ENCODE peak calls at places on chromosomes 1 and 21, in five cellular contexts. Q is PC-9; E is IMR-90; U is CD8-positive, alpha-beta T cell; I is heart right ventricle. S is an unnamed sample.

GRCh38 chr21:41282412-41282811 is 34.2 kb upstream of the FAM3B start:
- DNase-seq in Q (no peak), I (no peak), U (no peak), E (no peak), S (no peak)

GRCh38 chr1:16727190-16728111 is 12.9 kb upstream of the RNU1-4 start:
- DNase-seq in I (no peak), E (peak; percentile 64), U (peak; percentile 59), Q (peak; percentile 46), S (no peak)

GRCh38 chr21:33403128-33403785 is at the start of gene IFNGR2:
- DNase-seq in E (no peak), Q (peak; percentile 9), I (peak; percentile 43), U (peak; percentile 71), S (peak; percentile 25)

GRCh38 chr1:59367269-59368006 is 70.5 kb downstream of the FGGY start:
- DNase-seq in Q (peak; percentile 25), I (peak; percentile 29), U (no peak), E (peak; percentile 94), S (no peak)

GRCh38 chr1:178513278-178513983 is 522 bp downstream of the TEX35 start:
- DNase-seq in E (peak; percentile 17), Q (no peak), I (peak; percentile 41), U (no peak), S (no peak)

GRCh38 chr1:54804471-54805132 is 3.5 kb upstream of the TTC22 start:
- DNase-seq in E (peak; percentile 4), Q (no peak), I (no peak), U (no peak), S (no peak)

GRCh38 chr21:42633858-42634257 is 19.6 kb upstream of the PDE9A start:
- DNase-seq in E (no peak), U (no peak), I (no peak), Q (no peak), S (no peak)

GRCh38 chr1:39720094-39720999 is 18.3 kb upstream of the PPIE start:
- DNase-seq in E (peak; percentile 66), I (no peak), Q (peak; percentile 6), U (no peak), S (no peak)

GRCh38 chr1:230746617-230747016 is 571 bp upstream of the CAPN9 start:
- DNase-seq in Q (no peak), E (no peak), I (no peak), U (no peak), S (no peak)

GRCh38 chr1:42456754-42457089 is 379 bp downstream of the PPCS start:
- DNase-seq in Q (peak; percentile 60), U (peak; percentile 79), I (peak; percentile 28), E (peak; percentile 50), S (no peak)

GRCh38 chr1:44263191-44263944 is 50.1 kb downstream of the DMAP1 start:
- DNase-seq in U (no peak), I (no peak), E (no peak), Q (no peak), S (no peak)

GRCh38 chr1:77706321-77706720 is 23.9 kb upstream of the ZZZ3 start:
- DNase-seq in Q (no peak), I (no peak), U (no peak), E (peak; percentile 63), S (no peak)

GRCh38 chr1:106465666-106466065 is 590.8 kb upstream of the PRMT6 start:
- DNase-seq in I (no peak), E (no peak), Q (no peak), U (no peak), S (no peak)

GRCh38 chr21:38997756-38998155 is 185.5 kb downstream of the PSMG1 start:
- DNase-seq in Q (no peak), U (no peak), I (no peak), E (no peak), S (no peak)
- H3K4me1 ChIP-seq in Q (peaks cover 18% of the 10 kb centered on the region), U (no peaks in the 10 kb centered on the region), I (peaks cover 52% of the 10 kb centered on the region), E (peaks cover 21% of the 10 kb centered on the region), S (no peaks in the 10 kb centered on the region)

GRCh38 chr1:223339861-223340260 is 24.1 kb downstream of the SUSD4 start:
- DNase-seq in U (no peak), E (no peak), I (no peak), Q (no peak), S (no peak)
- H3K27ac ChIP-seq in U (no peak overlapping the region), E (no peak overlapping the region), I (no peak overlapping the region), Q (no peak overlapping the region), S (no peak overlapping the region)

GRCh38 chr1:229325873-229326502 is 16.9 kb downstream of the CCSAP start:
- DNase-seq in U (no peak), I (no peak), E (no peak), Q (no peak), S (no peak)

GRCh38 chr1:229325401-229325800 is 17.4 kb downstream of the CCSAP start:
- DNase-seq in I (no peak), U (no peak), E (no peak), Q (no peak), S (no peak)

GRCh38 chr1:229323885-229324553 is 18.8 kb downstream of the CCSAP start:
- DNase-seq in E (no peak), U (no peak), I (no peak), Q (no peak), S (no peak)

GRCh38 chr1:229328598-229329362 is 14.1 kb downstream of the CCSAP start:
- DNase-seq in I (no peak), Q (no peak), U (no peak), E (no peak), S (no peak)

DNA sequence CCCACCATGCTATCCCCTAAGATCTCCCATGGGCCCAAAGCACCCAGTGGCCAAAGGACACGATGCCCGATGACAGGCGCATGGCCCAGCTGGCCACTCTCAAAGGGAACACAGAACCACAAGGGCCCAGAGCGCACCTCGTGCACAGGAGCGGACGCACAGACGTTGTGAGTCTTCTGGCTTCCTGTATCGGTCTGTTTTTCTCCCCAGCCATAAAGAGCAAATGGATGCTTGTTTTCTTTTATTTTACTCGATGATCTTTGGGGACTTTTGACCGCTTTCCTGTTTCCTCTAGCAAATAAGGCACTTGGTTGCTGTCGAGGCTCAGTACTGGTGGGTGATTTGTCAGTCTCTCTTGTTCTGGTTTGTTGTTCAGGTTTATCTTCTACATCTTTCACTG is 16.2 kb downstream of the CCSAP start:
- DNase-seq in Q (no peak), I (no peak), U (no peak), E (no peak), S (no peak)
- H3K9me3 ChIP-seq in Q (no peaks in the 10 kb centered on the region), I (no peaks in the 10 kb centered on the region), U (no peaks in the 10 kb centered on the region), E (no peaks in the 10 kb centered on the region), S (no peaks in the 10 kb centered on the region)

GRCh38 chr1:206702803-206703202 is 18.1 kb downstream of the MAPKAPK2 start:
- DNase-seq in E (no peak), I (no peak), U (no peak), Q (no peak), S (no peak)
- H3K4me1 ChIP-seq in E (peaks cover 41% of the 10 kb centered on the region), I (peaks cover 94% of the 10 kb centered on the region), U (peaks cover 69% of the 10 kb centered on the region), Q (peaks cover 7% of the 10 kb centered on the region), S (peaks cover 53% of the 10 kb centered on the region)

DNA sequence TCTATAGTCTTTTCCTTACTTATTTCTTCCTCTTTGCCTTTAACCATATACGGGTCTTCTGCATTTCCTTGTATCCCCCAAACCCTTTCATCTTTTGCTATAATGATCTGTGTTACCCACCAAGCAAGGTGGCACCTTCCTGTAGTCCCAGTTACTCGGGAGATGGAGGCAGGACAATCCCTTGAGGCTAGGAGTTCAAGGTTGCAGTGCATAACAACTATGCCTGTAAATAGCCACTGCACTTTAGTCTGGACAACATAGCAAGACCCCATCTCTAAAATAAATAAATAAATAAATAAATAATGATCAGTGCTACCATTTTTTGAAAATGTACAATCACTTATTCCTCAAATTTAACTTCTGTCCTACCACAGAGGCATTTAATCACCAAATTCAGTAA is 11.5 kb downstream of the DR1 start:
- DNase-seq in U (no peak), E (no peak), Q (no peak), I (no peak), S (no peak)
- H3K27ac ChIP-seq in U (no peak overlapping the region), E (no peak overlapping the region), Q (no peak overlapping the region), I (no peak overlapping the region), S (no peak overlapping the region)

DNA sequence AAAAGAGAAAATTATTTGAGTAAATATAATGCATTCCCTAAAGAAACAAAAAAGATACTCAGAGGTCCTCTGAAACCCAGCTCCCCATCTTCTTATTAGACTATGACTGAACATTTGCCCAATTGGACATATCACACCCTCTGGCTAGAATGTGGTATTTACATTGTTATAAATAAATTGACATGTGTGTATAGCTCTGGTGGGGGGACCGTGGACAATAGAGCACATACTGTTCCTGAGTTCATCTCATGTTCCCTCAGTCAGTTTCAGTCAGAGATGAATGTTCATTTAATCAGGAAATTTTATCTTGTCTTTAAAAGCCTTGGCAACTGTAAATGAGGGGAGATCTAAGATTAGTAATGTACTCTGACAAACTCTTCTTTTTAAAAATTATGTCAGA is 459.3 kb upstream of the ADAMTS5 start:
- DNase-seq in I (no peak), E (no peak), Q (no peak), U (no peak), S (no peak)
- H3K9me3 ChIP-seq in I (no peaks in the 10 kb centered on the region), E (no peaks in the 10 kb centered on the region), Q (no peaks in the 10 kb centered on the region), U (no peaks in the 10 kb centered on the region), S (no peaks in the 10 kb centered on the region)

DNA sequence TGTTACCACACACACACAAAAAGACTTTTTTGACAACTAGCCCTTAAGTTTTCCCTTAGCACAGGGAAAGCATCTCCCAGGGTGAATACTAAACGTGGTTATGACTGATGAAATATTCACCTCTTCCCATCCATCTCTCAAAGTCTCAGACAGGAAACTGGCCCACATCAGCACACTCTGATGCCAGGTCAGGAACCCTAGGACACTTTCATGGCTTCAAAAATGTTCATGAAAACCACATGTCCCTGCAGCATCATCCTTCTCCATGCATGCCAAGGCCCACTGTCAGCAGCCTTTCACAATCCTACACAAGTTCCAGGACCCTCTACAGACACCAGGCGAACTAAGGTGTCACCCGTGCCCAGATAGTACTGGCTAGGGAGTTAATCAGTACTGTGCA is 68.7 kb downstream of the DNTTIP2 start:
- DNase-seq in Q (no peak), I (no peak), E (peak; percentile 17), U (no peak), S (no peak)
- H3K4me1 ChIP-seq in Q (peaks cover 54% of the 10 kb centered on the region), I (peaks cover 7% of the 10 kb centered on the region), E (peaks cover 6% of the 10 kb centered on the region), U (no peaks in the 10 kb centered on the region), S (no peaks in the 10 kb centered on the region)

GRCh38 chr21:25565272-25566199 is 41.7 kb downstream of the MRPL39 start:
- DNase-seq in Q (no peak), I (no peak), E (no peak), U (no peak), S (no peak)

GRCh38 chr21:25564349-25564948 is 42.8 kb downstream of the MRPL39 start:
- DNase-seq in I (no peak), U (no peak), Q (no peak), E (no peak), S (no peak)

GRCh38 chr21:25562660-25563059 is 44.6 kb downstream of the MRPL39 start:
- DNase-seq in E (no peak), Q (no peak), U (no peak), I (no peak), S (no peak)

GRCh38 chr21:25561668-25562641 is 45.3 kb downstream of the MRPL39 start:
- DNase-seq in E (peak; percentile 82), U (peak; percentile 73), I (peak; percentile 31), Q (peak; percentile 16), S (peak; percentile 61)

DNA sequence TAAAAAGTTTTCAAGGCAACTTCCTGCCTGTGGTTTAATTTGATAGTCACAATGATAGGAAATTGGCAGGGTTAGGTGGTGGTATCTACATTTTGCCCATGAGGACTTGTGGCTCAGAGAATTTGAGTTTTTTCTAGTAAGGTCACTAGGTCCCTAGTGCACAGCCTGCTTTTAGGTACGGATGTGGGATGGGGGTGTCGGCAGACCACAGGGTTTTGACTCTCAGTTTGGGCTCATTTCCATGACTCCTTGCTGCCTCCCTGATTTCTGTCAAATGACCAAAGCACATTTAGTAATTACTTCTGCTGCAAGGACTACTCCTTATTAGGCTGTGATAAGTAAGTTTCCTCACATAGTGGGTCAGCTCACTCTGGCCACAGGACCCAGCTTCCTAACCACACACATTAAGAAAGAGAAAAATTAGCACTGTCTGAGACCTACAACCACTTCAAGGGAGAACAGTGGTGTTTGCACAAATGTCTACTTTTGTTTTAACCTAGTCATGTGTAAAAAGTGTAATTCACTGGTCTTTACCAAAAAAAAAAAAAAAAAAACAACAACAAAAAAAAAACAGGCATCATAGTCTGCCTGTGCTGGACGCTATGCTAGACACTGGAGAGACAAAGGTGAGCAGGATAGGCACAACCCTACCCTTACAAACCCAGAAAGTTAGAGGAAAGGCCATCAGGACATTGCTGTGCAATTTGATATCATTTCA is 43.7 kb downstream of the MRPL39 start:
- DNase-seq in Q (no peak), I (no peak), U (no peak), E (no peak), S (peak; percentile 11)
- H3K27ac ChIP-seq in Q (no peak overlapping the region), I (no peak overlapping the region), U (no peak overlapping the region), E (peak overlapping the region; percentile 20), S (peak overlapping the region; percentile 72)

S was measured in effector memory CD4-positive, alpha-beta T cell.